ENCODE peak calls at places on chromosome 4, in five cellular contexts. B is tibial artery, M is Peyer's patch, E is left lung, J is WERI-Rb-1. X is an unnamed sample.

GRCh38 chr4:1375761-1376322 is 28.8 kb downstream of the UVSSA start:
- DNase-seq in E (no peak), J (peak), B (peak), M (no peak), X (no peak)

GRCh38 chr4:78616046-78616498 is 64.5 kb downstream of the ANXA3 start:
- DNase-seq in M (no peak), E (no peak), J (no peak), B (no peak), X (no peak)

GRCh38 chr4:92184566-92184965 is 119.2 kb upstream of the GRID2 start:
- DNase-seq in B (no peak), J (no peak), M (no peak), E (no peak), X (no peak)

GRCh38 chr4:188387134-188387791 is 248.0 kb downstream of the TRIML1 start:
- DNase-seq in M (no peak), J (no peak), E (no peak), B (no peak), X (no peak)

GRCh38 chr4:123744664-123745290 is 348.2 kb downstream of the SPRY1 start:
- DNase-seq in B (peak), J (no peak), E (no peak), M (no peak), X (no peak)

GRCh38 chr4:131499139-131499873 is 1649.8 kb upstream of the PCDH10 start:
- DNase-seq in E (no peak), J (no peak), B (no peak), M (no peak), X (no peak)

GRCh38 chr4:61527886-61528285 is 327.8 kb downstream of the ADGRL3 start:
- DNase-seq in E (no peak), M (no peak), B (no peak), J (no peak), X (no peak)

GRCh38 chr4:23084559-23085248 is 392.0 kb downstream of the GBA3 start:
- DNase-seq in E (no peak), B (no peak), J (no peak), M (no peak), X (no peak)

GRCh38 chr4:29711226-29711625 is 1008.9 kb upstream of the PCDH7 start:
- DNase-seq in J (no peak), E (no peak), M (no peak), B (no peak), X (no peak)

GRCh38 chr4:16721618-16722291 is 176.7 kb downstream of the LDB2 start:
- DNase-seq in M (no peak), E (no peak), J (no peak), B (no peak), X (no peak)

GRCh38 chr4:1809754-1810502 is 16.8 kb downstream of the FGFR3 start:
- DNase-seq in J (peak), E (peak), M (peak), B (no peak), X (no peak)

GRCh38 chr4:152246659-152247058 is 289.2 kb downstream of the FBXW7 start:
- DNase-seq in E (no peak), J (no peak), M (no peak), B (no peak), X (no peak)

GRCh38 chr4:112942077-112942476 is 107.4 kb upstream of the ANK2 start:
- DNase-seq in B (no peak), E (no peak), M (no peak), J (no peak), X (no peak)

GRCh38 chr4:26410385-26411293 is 79.6 kb downstream of the CCKAR start:
- DNase-seq in M (no peak), E (no peak), B (no peak), J (peak), X (peak)

GRCh38 chr4:53654300-53654758 is 63.0 kb upstream of the LNX1 start:
- DNase-seq in J (no peak), E (no peak), B (no peak), M (no peak), X (peak)

GRCh38 chr4:10015140-10015753 is 6.0 kb downstream of the SLC2A9 start:
- DNase-seq in E (no peak), B (no peak), M (no peak), J (peak), X (peak)

GRCh38 chr4:22870847-22871246 is 178.1 kb downstream of the GBA3 start:
- DNase-seq in J (no peak), E (no peak), B (no peak), M (no peak), X (no peak)

GRCh38 chr4:39085891-39086290 is 23.9 kb downstream of the KLHL5 start:
- DNase-seq in J (no peak), B (no peak), M (no peak), E (no peak), X (no peak)

GRCh38 chr4:109873791-109874514 is 26.0 kb downstream of the LRIT3 start:
- DNase-seq in B (no peak), J (peak), M (no peak), E (no peak), X (peak)

GRCh38 chr4:52843958-52844357 is 18.2 kb upstream of the RASL11B start:
- DNase-seq in E (no peak), B (no peak), M (peak), J (no peak), X (no peak)

GRCh38 chr4:90245837-90246236 is 118.6 kb downstream of the CCSER1 start:
- DNase-seq in B (no peak), M (no peak), E (no peak), J (no peak), X (no peak)

GRCh38 chr4:61493470-61493869 is 293.3 kb downstream of the ADGRL3 start:
- DNase-seq in M (no peak), J (no peak), B (no peak), E (no peak), X (no peak)

GRCh38 chr4:41349021-41349420 is 92.3 kb downstream of the UCHL1 start:
- DNase-seq in J (no peak), B (no peak), M (no peak), E (no peak), X (no peak)

GRCh38 chr4:82748176-82748575 is 50.4 kb downstream of the SCD5 start:
- DNase-seq in J (no peak), M (no peak), E (no peak), B (no peak), X (no peak)

GRCh38 chr4:104616401-104616820 is 121.7 kb upstream of the CXXC4 start:
- DNase-seq in M (no peak), B (no peak), J (no peak), E (no peak), X (no peak)

GRCh38 chr4:80646061-80646460 is 310.5 kb downstream of the CFAP299 start:
- DNase-seq in E (no peak), B (no peak), M (no peak), J (no peak), X (no peak)

GRCh38 chr4:37792241-37792640 is 34.2 kb upstream of the PGM2 start:
- DNase-seq in J (no peak), B (no peak), E (no peak), M (no peak), X (no peak)

GRCh38 chr4:42397256-42397634 is at the start of gene SHISA3:
- DNase-seq in E (no peak), J (peak), M (peak), B (peak), X (no peak)

GRCh38 chr4:75924309-75924708 is 16.5 kb downstream of the NAAA start:
- DNase-seq in J (no peak), E (no peak), M (no peak), B (no peak), X (peak)

GRCh38 chr4:42436950-42437349 is 39.7 kb downstream of the SHISA3 start:
- DNase-seq in J (no peak), B (no peak), E (no peak), M (no peak), X (no peak)

GRCh38 chr4:8100696-8101095 is 57.9 kb downstream of the ABLIM2 start:
- DNase-seq in M (no peak), B (no peak), E (no peak), J (no peak), X (no peak)

GRCh38 chr4:147843162-147843561 is 111.3 kb downstream of the ARHGAP10 start:
- DNase-seq in M (no peak), J (peak), E (no peak), B (no peak), X (no peak)

GRCh38 chr4:140856692-140857091 is 100.5 kb upstream of the TBC1D9 start:
- DNase-seq in J (no peak), B (no peak), E (no peak), M (no peak), X (no peak)

GRCh38 chr4:109588176-109588575 is 28.1 kb downstream of the MCUB start:
- DNase-seq in B (no peak), J (no peak), M (no peak), E (no peak), X (no peak)

GRCh38 chr4:139898293-139898692 is 232.7 kb downstream of the MGST2 start:
- DNase-seq in E (no peak), J (no peak), M (no peak), B (no peak), X (no peak)

GRCh38 chr4:64718091-64718490 is 308.8 kb upstream of the TECRL start:
- DNase-seq in B (no peak), M (no peak), E (no peak), J (peak), X (no peak)

GRCh38 chr4:64715741-64716140 is 306.5 kb upstream of the TECRL start:
- DNase-seq in J (no peak), E (no peak), B (no peak), M (no peak), X (no peak)

DNA sequence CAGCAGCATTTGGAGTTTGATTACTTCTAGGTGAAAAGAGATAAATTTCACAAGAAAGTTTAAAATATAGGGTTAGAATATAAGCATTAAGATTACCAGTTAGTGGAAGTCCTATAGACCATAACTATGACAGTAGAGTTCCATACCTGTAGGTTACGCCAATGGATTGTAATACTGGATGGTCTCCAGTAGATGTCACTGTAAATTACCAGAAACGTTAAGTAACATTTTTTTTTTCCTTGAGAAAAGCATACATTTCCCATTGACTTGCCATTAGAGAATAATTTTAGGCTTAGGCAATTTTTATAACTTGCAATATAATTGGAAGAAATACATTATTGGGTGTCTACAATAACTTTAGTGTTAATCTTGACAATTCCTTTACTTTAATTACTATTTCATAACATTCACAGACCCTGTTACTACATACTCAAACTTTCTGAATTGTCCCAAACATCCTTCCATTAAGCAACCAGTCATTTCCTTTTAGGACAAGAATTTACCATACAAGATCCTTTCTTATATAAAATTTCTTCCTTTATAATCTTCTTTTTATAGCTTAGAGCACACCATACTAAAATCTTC is 304.1 kb upstream of the TECRL start:
- DNase-seq in M (no peak), E (no peak), J (no peak), B (no peak), X (peak)
- TF ChIP-seq CTCF in M (peak), E (peak), J (peak), B (peak), X (peak)

GRCh38 chr4:185120631-185120946 is 22.5 kb upstream of the SLC25A4 start:
- DNase-seq in J (no peak), B (no peak), E (no peak), M (no peak), X (no peak)
- H3K4me3 ChIP-seq in J (no peak), B (no peak), E (no peak), M (no peak), X (no peak)

GRCh38 chr4:115537387-115537786 is 424.0 kb upstream of the NDST4 start:
- DNase-seq in J (no peak), E (no peak), M (no peak), B (no peak), X (no peak)
- TF ChIP-seq CTCF in J (no peak), E (peak), M (peak), B (peak), X (peak)

DNA sequence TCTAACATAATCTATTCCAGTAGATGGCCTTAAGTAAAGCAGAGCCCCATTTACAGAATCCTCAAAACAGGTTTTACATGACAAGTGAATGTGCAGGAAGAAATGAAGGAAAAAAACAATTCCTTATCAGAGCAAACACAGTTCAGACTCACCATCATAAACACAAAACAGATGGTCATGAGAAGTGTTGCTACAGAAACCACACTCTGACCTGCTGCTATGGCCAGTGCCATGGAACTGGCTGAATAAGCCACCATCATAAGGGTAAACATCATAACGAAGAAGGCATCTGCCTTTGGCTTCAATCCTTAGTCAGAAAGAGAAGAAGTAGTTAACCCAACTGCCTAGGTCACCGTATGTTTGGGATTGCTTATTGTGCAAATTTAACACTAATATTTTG is 61.1 kb downstream of the ABCG2 start:
- DNase-seq in M (no peak), J (no peak), B (no peak), E (no peak), X (no peak)
- H3K4me3 ChIP-seq in M (no peak), J (no peak), B (no peak), E (no peak), X (no peak)

GRCh38 chr4:2910409-2910808 is 52.8 kb downstream of the NOP14 start:
- DNase-seq in J (no peak), B (no peak), E (no peak), M (no peak), X (no peak)
- TF ChIP-seq CTCF in J (peak), B (no peak), E (no peak), M (no peak), X (peak)

GRCh38 chr4:146099585-146099984 is 75.9 kb upstream of the LSM6 start:
- DNase-seq in E (no peak), J (no peak), M (no peak), B (no peak), X (no peak)

GRCh38 chr4:146096374-146096773 is 79.1 kb upstream of the LSM6 start:
- DNase-seq in E (no peak), J (no peak), B (no peak), M (no peak), X (no peak)

GRCh38 chr4:146095867-146096266 is 79.7 kb upstream of the LSM6 start:
- DNase-seq in M (no peak), B (no peak), E (no peak), J (no peak), X (no peak)

GRCh38 chr4:146098397-146098796 is 77.1 kb upstream of the LSM6 start:
- DNase-seq in M (no peak), B (no peak), J (no peak), E (no peak), X (no peak)

DNA sequence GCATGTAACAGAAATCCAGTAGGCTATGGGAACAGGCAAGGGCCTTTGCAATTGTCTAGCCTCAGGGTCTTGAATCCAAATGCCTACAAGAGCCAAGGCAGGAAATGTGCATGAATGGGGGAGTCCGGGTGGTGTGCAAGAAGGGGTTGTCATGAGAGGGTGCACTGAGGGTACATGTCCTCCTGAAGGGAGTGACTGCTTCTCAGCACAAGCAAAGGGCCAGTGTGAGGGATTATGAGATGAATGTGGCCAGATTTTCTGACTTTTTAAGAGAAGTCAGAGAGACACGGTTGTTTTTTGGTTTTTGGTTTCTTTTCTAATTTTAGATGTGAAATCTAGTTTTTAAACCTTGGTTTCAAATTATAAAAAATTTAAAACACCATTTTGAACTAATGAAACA is 76.5 kb upstream of the LSM6 start:
- DNase-seq in B (no peak), M (no peak), E (no peak), J (no peak), X (no peak)
- H3K4me3 ChIP-seq in B (no peak), M (no peak), E (no peak), J (no peak), X (no peak)

GRCh38 chr4:99120501-99120900 is 23.6 kb downstream of the ADH4 start:
- DNase-seq in B (no peak), J (no peak), E (no peak), M (no peak), X (no peak)

DNA sequence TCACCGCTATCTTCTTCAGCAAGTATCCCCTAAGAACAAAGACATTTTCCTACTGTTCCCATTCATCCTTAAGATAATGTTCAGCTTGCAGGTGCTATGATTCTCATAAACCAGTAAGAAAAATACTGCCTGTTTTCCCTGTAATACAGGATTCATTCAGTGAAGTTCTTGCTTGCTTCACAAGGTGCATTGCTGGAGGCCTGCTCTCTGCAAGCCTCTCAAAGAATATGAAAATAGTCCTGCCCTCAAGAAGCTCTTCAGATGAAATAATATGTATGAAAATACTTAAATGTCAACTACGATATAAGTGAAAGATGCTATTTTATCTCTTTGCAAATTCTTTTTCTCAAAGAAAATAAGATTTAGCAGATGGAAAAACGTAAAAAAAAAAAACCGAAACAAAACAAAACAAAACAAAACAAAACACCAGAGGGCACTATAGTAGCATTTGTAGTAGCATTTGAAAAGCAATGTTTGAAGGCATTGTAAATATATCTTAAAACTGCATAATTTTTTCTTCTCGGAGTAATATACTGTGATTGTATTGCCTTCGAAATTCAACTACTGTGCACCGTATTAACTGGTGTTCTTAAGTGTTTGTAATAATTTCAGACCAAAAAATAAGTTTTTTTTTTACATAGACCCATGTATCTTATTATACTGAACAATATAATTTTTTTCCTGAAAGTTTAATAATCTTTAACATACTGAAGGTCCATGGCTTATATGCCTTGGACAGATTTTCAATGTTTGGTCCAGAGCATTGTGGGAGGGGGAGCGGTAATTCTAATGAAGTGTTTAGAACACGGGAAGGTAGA is 26.0 kb downstream of the ADH4 start:
- DNase-seq in M (no peak), B (no peak), E (no peak), J (no peak), X (no peak)
- TF ChIP-seq CTCF in M (no peak), B (peak), E (peak), J (no peak), X (no peak)

X was measured in LNCaP clone FGC.